ENCODE peak calls at places on chromosomes 2 and 18, in five cellular contexts. One of them, this sample, is unnamed.

GRCh38 chr2:238700506-238701050 is 147.3 kb upstream of the TWIST2 start:
- DNase-seq in IMR-90: no peak
- DNase-seq in neuronal stem cell: no peak
- DNase-seq in H9: no peak
- DNase-seq in mesenchymal stem cell: no peak
- DNase-seq in this sample: no peak

GRCh38 chr18:4455113-4455811 is at the start of gene DLGAP1:
- DNase-seq in IMR-90: no peak
- DNase-seq in neuronal stem cell: peak; percentile 79
- DNase-seq in H9: peak; percentile 82
- DNase-seq in mesenchymal stem cell: no peak
- DNase-seq in this sample: peak; percentile 83

GRCh38 chr2:154693941-154694340 is 4.6 kb upstream of the KCNJ3 start:
- DNase-seq in IMR-90: no peak
- DNase-seq in neuronal stem cell: no peak
- DNase-seq in H9: no peak
- DNase-seq in mesenchymal stem cell: no peak
- DNase-seq in this sample: no peak

GRCh38 chr2:225867071-225867470 is 467.6 kb downstream of the NYAP2 start:
- DNase-seq in IMR-90: no peak
- DNase-seq in neuronal stem cell: no peak
- DNase-seq in H9: no peak
- DNase-seq in mesenchymal stem cell: no peak
- DNase-seq in this sample: no peak

GRCh38 chr2:129907256-129907973 is 72.1 kb upstream of the RAB6C start:
- DNase-seq in IMR-90: no peak
- DNase-seq in neuronal stem cell: no peak
- DNase-seq in H9: peak; percentile 3
- DNase-seq in mesenchymal stem cell: no peak
- DNase-seq in this sample: no peak

GRCh38 chr2:27888790-27889189 is 1.4 kb downstream of the RBKS start:
- DNase-seq in IMR-90: peak; percentile 28
- DNase-seq in neuronal stem cell: no peak
- DNase-seq in H9: no peak
- DNase-seq in mesenchymal stem cell: no peak
- DNase-seq in this sample: no peak

GRCh38 chr18:32048507-32049091 is 30.0 kb downstream of the RNF125 start:
- DNase-seq in IMR-90: peak; percentile 3
- DNase-seq in neuronal stem cell: no peak
- DNase-seq in H9: no peak
- DNase-seq in mesenchymal stem cell: peak; percentile 52
- DNase-seq in this sample: peak; percentile 21

GRCh38 chr2:221100467-221101089 is 471.5 kb downstream of the EPHA4 start:
- DNase-seq in IMR-90: no peak
- DNase-seq in neuronal stem cell: no peak
- DNase-seq in H9: peak; percentile 60
- DNase-seq in mesenchymal stem cell: no peak
- DNase-seq in this sample: peak; percentile 64

GRCh38 chr18:57561728-57562423 is 24.6 kb downstream of the FECH start:
- DNase-seq in IMR-90: peak; percentile 55
- DNase-seq in neuronal stem cell: peak; percentile 65
- DNase-seq in H9: peak; percentile 42
- DNase-seq in mesenchymal stem cell: peak; percentile 61
- DNase-seq in this sample: peak; percentile 79

GRCh38 chr18:7079231-7079630 is 38.4 kb downstream of the LAMA1 start:
- DNase-seq in IMR-90: no peak
- DNase-seq in neuronal stem cell: no peak
- DNase-seq in H9: no peak
- DNase-seq in mesenchymal stem cell: no peak
- DNase-seq in this sample: no peak
- H3K27me3 ChIP-seq in IMR-90: no peaks in the 10 kb centered on the region
- H3K27me3 ChIP-seq in neuronal stem cell: no peaks in the 10 kb centered on the region
- H3K27me3 ChIP-seq in H9: no peaks in the 10 kb centered on the region
- H3K27me3 ChIP-seq in mesenchymal stem cell: no peaks in the 10 kb centered on the region
- H3K27me3 ChIP-seq in this sample: no peaks in the 10 kb centered on the region

DNA sequence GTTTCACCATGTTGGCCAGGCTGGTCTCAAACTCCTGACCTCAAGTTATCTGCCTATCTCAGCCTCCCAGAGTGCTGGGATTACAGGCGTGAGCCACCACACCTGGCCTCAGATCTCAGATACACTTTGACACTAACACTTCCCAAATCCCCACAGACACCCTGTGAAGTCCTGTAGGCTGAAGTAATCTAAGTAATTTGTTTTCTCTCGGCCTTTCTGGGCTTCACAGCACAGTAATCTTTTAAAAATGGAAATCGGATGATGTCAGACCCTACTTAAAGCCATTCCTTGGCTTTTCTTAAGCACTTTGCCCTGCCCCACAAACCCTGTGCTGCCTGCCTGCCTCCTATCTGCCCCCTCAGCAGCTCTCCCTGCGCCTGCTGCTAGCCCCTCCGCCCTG is 16.2 kb downstream of the ATIC start:
- DNase-seq in IMR-90: no peak
- DNase-seq in neuronal stem cell: no peak
- DNase-seq in H9: no peak
- DNase-seq in mesenchymal stem cell: no peak
- DNase-seq in this sample: peak; percentile 90
- H4K8ac ChIP-seq in IMR-90: no peak overlapping the region
- H4K8ac ChIP-seq in neuronal stem cell: no peak overlapping the region
- H4K8ac ChIP-seq in H9: no peak overlapping the region
- H4K8ac ChIP-seq in mesenchymal stem cell: peak overlapping the region; percentile 12
- H4K8ac ChIP-seq in this sample: no peak overlapping the region

DNA sequence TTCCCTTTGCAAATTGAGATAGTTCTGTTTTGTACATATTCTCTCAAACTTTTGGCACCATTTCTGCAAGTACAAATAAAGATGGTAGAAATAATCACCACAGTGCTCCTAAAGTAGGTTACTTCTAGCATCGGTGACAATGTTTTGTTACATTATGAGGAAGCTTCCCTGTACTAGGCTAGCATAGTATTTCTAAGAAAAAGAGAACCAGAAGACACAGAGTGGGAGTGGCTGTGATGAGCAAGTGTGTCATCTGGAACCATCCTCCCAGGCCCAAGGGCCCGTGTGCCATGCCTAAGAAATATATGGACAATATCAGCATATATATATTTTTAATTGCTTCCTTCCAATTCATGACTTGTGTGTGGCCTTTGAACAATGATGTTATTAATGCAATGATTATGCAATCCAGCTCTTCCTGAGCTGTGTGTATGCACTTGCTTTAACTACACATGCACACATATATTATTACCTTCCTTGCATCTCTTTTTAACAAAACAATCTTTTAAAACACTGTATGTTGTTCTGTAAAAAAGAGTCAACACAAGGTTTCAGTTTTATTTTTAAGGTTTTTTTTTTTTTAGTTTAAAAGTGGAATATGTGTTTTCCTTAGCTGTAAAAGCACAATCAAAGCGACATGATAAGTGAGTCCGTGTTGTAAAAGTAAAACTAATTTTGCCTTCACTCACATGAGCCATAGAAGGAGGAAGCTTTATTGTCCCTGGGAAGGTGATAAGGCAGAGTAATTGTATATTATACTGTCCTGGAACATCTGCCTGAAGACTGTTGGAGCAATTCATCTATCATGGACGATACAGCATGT is 303.9 kb downstream of the ZNF407 start:
- DNase-seq in IMR-90: peak; percentile 17
- DNase-seq in neuronal stem cell: no peak
- DNase-seq in H9: no peak
- DNase-seq in mesenchymal stem cell: no peak
- DNase-seq in this sample: no peak
- H3K9ac ChIP-seq in IMR-90: no peak overlapping the region
- H3K9ac ChIP-seq in neuronal stem cell: no peak overlapping the region
- H3K9ac ChIP-seq in H9: no peak overlapping the region
- H3K9ac ChIP-seq in mesenchymal stem cell: no peak overlapping the region
- H3K9ac ChIP-seq in this sample: no peak overlapping the region

GRCh38 chr2:242032780-242033656 is 163.5 kb downstream of the RTP5 start:
- DNase-seq in IMR-90: no peak
- DNase-seq in neuronal stem cell: no peak
- DNase-seq in H9: peak; percentile 28
- DNase-seq in mesenchymal stem cell: no peak
- DNase-seq in this sample: no peak

GRCh38 chr2:242035858-242036652 is 166.5 kb downstream of the RTP5 start:
- DNase-seq in IMR-90: no peak
- DNase-seq in neuronal stem cell: no peak
- DNase-seq in H9: peak; percentile 20
- DNase-seq in mesenchymal stem cell: no peak
- DNase-seq in this sample: no peak

GRCh38 chr2:242034138-242034537 is 164.6 kb downstream of the RTP5 start:
- DNase-seq in IMR-90: no peak
- DNase-seq in neuronal stem cell: no peak
- DNase-seq in H9: peak; percentile 5
- DNase-seq in mesenchymal stem cell: no peak
- DNase-seq in this sample: no peak

GRCh38 chr2:242036653-242036950 is 167.1 kb downstream of the RTP5 start:
- DNase-seq in IMR-90: no peak
- DNase-seq in neuronal stem cell: no peak
- DNase-seq in H9: peak; percentile 14
- DNase-seq in mesenchymal stem cell: no peak
- DNase-seq in this sample: no peak

GRCh38 chr2:242034996-242035814 is 165.7 kb downstream of the RTP5 start:
- DNase-seq in IMR-90: no peak
- DNase-seq in neuronal stem cell: no peak
- DNase-seq in H9: peak; percentile 24
- DNase-seq in mesenchymal stem cell: no peak
- DNase-seq in this sample: no peak
- H3K27me3 ChIP-seq in IMR-90: peaks cover 84% of the 10 kb centered on the region
- H3K27me3 ChIP-seq in neuronal stem cell: peaks cover 70% of the 10 kb centered on the region
- H3K27me3 ChIP-seq in H9: peaks cover 2% of the 10 kb centered on the region
- H3K27me3 ChIP-seq in mesenchymal stem cell: peaks cover 69% of the 10 kb centered on the region
- H3K27me3 ChIP-seq in this sample: no peaks in the 10 kb centered on the region

DNA sequence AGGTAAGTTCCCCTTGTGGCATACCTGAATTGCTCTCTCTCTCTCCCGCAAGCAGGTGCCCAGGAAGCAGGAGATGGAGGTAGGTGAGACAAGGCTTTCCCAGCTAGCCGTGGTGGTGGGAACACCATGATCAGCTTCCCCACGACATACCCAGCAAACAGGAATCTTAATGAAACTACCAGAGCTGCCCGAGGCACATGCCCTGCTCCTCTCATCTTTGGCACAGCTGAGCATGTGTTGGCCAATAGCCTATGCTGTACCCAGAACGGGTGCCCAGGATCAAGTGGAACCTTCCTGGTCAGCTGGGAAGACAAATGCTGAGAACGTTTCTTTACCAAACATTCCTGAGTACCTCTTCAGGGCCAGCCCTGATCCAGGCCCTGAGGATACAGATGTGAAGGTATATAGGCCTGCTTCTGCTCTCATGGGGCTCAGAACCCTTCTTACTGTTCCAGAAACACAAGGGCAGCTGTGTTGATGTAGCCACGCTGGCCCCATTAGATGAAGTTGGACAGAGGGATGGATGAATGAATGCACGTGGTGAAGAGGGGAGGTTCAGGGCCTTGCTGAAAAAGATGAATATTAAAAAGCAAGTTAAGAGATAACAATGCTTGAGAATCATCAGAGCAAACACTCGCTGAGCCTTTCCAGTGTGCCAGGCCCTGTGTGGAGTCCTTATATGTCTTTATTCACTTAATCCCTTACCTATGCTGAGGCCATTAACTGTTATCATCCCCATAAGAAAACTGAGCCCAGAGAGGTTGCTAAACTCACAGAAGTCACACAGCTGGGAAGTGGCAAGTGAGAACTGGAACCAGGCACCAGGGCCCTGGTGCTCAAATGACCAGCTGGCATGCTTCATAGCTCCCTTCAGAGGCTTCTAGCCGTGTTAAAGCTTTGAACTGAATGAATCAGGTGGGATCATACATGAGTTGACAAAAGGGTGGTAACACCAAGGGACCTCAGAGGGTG is 68.8 kb upstream of the TMEM247 start:
- DNase-seq in IMR-90: no peak
- DNase-seq in neuronal stem cell: no peak
- DNase-seq in H9: no peak
- DNase-seq in mesenchymal stem cell: no peak
- DNase-seq in this sample: no peak
- H4K8ac ChIP-seq in IMR-90: no peak overlapping the region
- H4K8ac ChIP-seq in neuronal stem cell: no peak overlapping the region
- H4K8ac ChIP-seq in H9: no peak overlapping the region
- H4K8ac ChIP-seq in mesenchymal stem cell: no peak overlapping the region
- H4K8ac ChIP-seq in this sample: no peak overlapping the region